ENCODE peak calls at places on chromosome 16, in four cellular contexts. One of them, this sample, is unnamed. For H3K4me1, the result is how much of the 10 kb centered on the place peaks cover.

GRCh38 chr16:14401839-14402115 is 228.3 kb downstream of the PARN start:
- DNase-seq in mucosa of descending colon: no peak
- DNase-seq in heart right ventricle: no peak
- DNase-seq in ascending aorta: peak
- DNase-seq in this sample: no peak

GRCh38 chr16:15034266-15035162 is 21.4 kb downstream of the NTAN1 start:
- DNase-seq in mucosa of descending colon: no peak
- DNase-seq in heart right ventricle: no peak
- DNase-seq in ascending aorta: no peak
- DNase-seq in this sample: no peak

GRCh38 chr16:23072084-23072599 is 77.1 kb downstream of the USP31 start:
- DNase-seq in mucosa of descending colon: peak
- DNase-seq in heart right ventricle: peak
- DNase-seq in ascending aorta: peak
- DNase-seq in this sample: no peak

GRCh38 chr16:23072769-23073549 is 76.3 kb downstream of the USP31 start:
- DNase-seq in mucosa of descending colon: no peak
- DNase-seq in heart right ventricle: no peak
- DNase-seq in ascending aorta: no peak
- DNase-seq in this sample: no peak

GRCh38 chr16:81493755-81494433 is 49.3 kb downstream of the CMIP start:
- DNase-seq in mucosa of descending colon: peak
- DNase-seq in heart right ventricle: no peak
- DNase-seq in ascending aorta: no peak
- DNase-seq in this sample: no peak

GRCh38 chr16:54062361-54063346 is 223.9 kb downstream of the IRX3 start:
- DNase-seq in mucosa of descending colon: no peak
- DNase-seq in heart right ventricle: peak
- DNase-seq in ascending aorta: no peak
- DNase-seq in this sample: no peak

GRCh38 chr16:70433456-70434103 is 5.3 kb downstream of the ST3GAL2 start:
- DNase-seq in mucosa of descending colon: no peak
- DNase-seq in heart right ventricle: peak
- DNase-seq in ascending aorta: peak
- DNase-seq in this sample: no peak

GRCh38 chr16:3645108-3645503 is 9.4 kb upstream of the DNASE1 start:
- DNase-seq in mucosa of descending colon: no peak
- DNase-seq in heart right ventricle: no peak
- DNase-seq in ascending aorta: no peak
- DNase-seq in this sample: no peak

GRCh38 chr16:50270510-50271147 is 4.3 kb downstream of the ADCY7 start:
- DNase-seq in mucosa of descending colon: peak
- DNase-seq in heart right ventricle: no peak
- DNase-seq in ascending aorta: no peak
- DNase-seq in this sample: no peak

GRCh38 chr16:8958344-8958808 is 5.3 kb downstream of the USP7 start:
- DNase-seq in mucosa of descending colon: peak
- DNase-seq in heart right ventricle: no peak
- DNase-seq in ascending aorta: peak
- DNase-seq in this sample: no peak

GRCh38 chr16:71817690-71818089 is 9.1 kb upstream of the AP1G1 start:
- DNase-seq in mucosa of descending colon: no peak
- DNase-seq in heart right ventricle: no peak
- DNase-seq in ascending aorta: no peak
- DNase-seq in this sample: no peak

GRCh38 chr16:1610841-1611653 is 825 bp downstream of the IFT140 start:
- DNase-seq in mucosa of descending colon: no peak
- DNase-seq in heart right ventricle: no peak
- DNase-seq in ascending aorta: no peak
- DNase-seq in this sample: no peak

GRCh38 chr16:66740010-66740409 is 11.4 kb downstream of the DYNC1LI2 start:
- DNase-seq in mucosa of descending colon: no peak
- DNase-seq in heart right ventricle: no peak
- DNase-seq in ascending aorta: no peak
- DNase-seq in this sample: no peak

GRCh38 chr16:74607967-74608356 is 1.0 kb upstream of the GLG1 start:
- DNase-seq in mucosa of descending colon: no peak
- DNase-seq in heart right ventricle: no peak
- DNase-seq in ascending aorta: no peak
- DNase-seq in this sample: no peak

GRCh38 chr16:22029632-22030031 is 21.7 kb downstream of the MOSMO start:
- DNase-seq in mucosa of descending colon: no peak
- DNase-seq in heart right ventricle: no peak
- DNase-seq in ascending aorta: no peak
- DNase-seq in this sample: no peak

GRCh38 chr16:30444231-30445148 is 1.2 kb downstream of the SEPHS2 start:
- DNase-seq in mucosa of descending colon: no peak
- DNase-seq in heart right ventricle: no peak
- DNase-seq in ascending aorta: no peak
- DNase-seq in this sample: no peak

GRCh38 chr16:82034981-82035612 is at the start of gene HSD17B2:
- DNase-seq in mucosa of descending colon: peak
- DNase-seq in heart right ventricle: no peak
- DNase-seq in ascending aorta: no peak
- DNase-seq in this sample: no peak

GRCh38 chr16:77531741-77532140 is 96.9 kb upstream of the ADAMTS18 start:
- DNase-seq in mucosa of descending colon: no peak
- DNase-seq in heart right ventricle: no peak
- DNase-seq in ascending aorta: no peak
- DNase-seq in this sample: no peak

GRCh38 chr16:31348578-31348977 is 6.4 kb upstream of the ITGAX start:
- DNase-seq in mucosa of descending colon: no peak
- DNase-seq in heart right ventricle: no peak
- DNase-seq in ascending aorta: no peak
- DNase-seq in this sample: no peak

GRCh38 chr16:15736529-15736928 is 86.5 kb downstream of the NDE1 start:
- DNase-seq in mucosa of descending colon: no peak
- DNase-seq in heart right ventricle: no peak
- DNase-seq in ascending aorta: no peak
- DNase-seq in this sample: no peak

GRCh38 chr16:55672471-55672870 is 16.7 kb downstream of the SLC6A2 start:
- DNase-seq in mucosa of descending colon: no peak
- DNase-seq in heart right ventricle: peak
- DNase-seq in ascending aorta: no peak
- DNase-seq in this sample: no peak

GRCh38 chr16:9797306-9797705 is 384.9 kb downstream of the GRIN2A start:
- DNase-seq in mucosa of descending colon: no peak
- DNase-seq in heart right ventricle: peak
- DNase-seq in ascending aorta: peak
- DNase-seq in this sample: no peak

GRCh38 chr16:72787130-72787518 is 260.8 kb downstream of the ZFHX3 start:
- DNase-seq in mucosa of descending colon: no peak
- DNase-seq in heart right ventricle: no peak
- DNase-seq in ascending aorta: no peak
- DNase-seq in this sample: no peak

DNA sequence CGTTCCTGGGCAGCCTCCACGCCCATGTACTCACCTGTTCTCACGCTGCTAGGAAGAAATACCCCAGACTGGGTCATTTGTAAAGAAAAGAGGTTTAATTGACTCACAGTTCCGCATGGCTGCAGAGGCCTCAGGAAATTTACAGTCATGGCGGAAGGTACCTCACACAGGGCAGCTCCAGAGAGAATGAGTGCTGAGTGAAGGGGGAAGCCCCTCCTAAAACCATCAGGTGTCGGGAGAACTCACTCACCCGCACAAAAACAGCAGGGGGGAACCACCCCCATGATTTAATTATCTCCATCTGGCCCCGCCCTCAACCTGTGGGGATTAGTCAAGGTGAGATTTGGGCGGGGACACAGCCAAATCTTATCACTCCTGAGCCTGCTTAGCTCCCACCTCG is 18.2 kb downstream of the RAB40C start:
- DNase-seq in mucosa of descending colon: no peak
- DNase-seq in heart right ventricle: no peak
- DNase-seq in ascending aorta: no peak
- DNase-seq in this sample: no peak
- H3K4me1 ChIP-seq in mucosa of descending colon: under half
- H3K4me1 ChIP-seq in heart right ventricle: under half
- H3K4me1 ChIP-seq in ascending aorta: under half
- H3K4me1 ChIP-seq in this sample: under half

DNA sequence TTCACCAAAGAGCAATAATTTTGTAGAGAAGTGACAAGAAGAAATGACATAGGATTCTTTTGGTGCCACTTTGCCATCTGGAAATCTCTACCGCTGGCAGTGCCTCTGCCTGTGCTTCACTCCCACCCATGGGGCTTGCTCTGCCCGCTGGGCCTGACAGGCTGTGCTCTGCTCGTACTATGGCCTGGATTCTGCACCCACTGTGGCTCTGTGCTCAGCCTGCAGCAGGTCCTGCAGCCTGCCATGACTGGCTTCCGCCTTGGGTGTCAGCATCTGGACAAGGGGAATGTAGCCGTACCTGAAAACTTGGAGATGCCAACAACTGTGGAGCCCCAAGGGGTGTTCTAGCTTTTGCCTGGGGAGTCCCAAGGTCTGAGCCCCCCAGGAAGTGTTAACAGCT is 792.3 kb downstream of the CDH8 start:
- DNase-seq in mucosa of descending colon: no peak
- DNase-seq in heart right ventricle: no peak
- DNase-seq in ascending aorta: no peak
- DNase-seq in this sample: no peak
- H3K4me1 ChIP-seq in mucosa of descending colon: under half
- H3K4me1 ChIP-seq in heart right ventricle: under half
- H3K4me1 ChIP-seq in ascending aorta: under half
- H3K4me1 ChIP-seq in this sample: under half

GRCh38 chr16:57283956-57284205 is 591 bp downstream of the PLLP start:
- DNase-seq in mucosa of descending colon: no peak
- DNase-seq in heart right ventricle: no peak
- DNase-seq in ascending aorta: no peak
- DNase-seq in this sample: no peak

GRCh38 chr16:57284206-57284951 is at the start of gene PLLP:
- DNase-seq in mucosa of descending colon: peak
- DNase-seq in heart right ventricle: no peak
- DNase-seq in ascending aorta: no peak
- DNase-seq in this sample: peak

GRCh38 chr16:57283214-57283955 is 1.1 kb downstream of the PLLP start:
- DNase-seq in mucosa of descending colon: no peak
- DNase-seq in heart right ventricle: no peak
- DNase-seq in ascending aorta: no peak
- DNase-seq in this sample: no peak

GRCh38 chr16:57281791-57282190 is 2.7 kb downstream of the PLLP start:
- DNase-seq in mucosa of descending colon: no peak
- DNase-seq in heart right ventricle: no peak
- DNase-seq in ascending aorta: no peak
- DNase-seq in this sample: no peak

GRCh38 chr16:57282510-57283213 is 1.8 kb downstream of the PLLP start:
- DNase-seq in mucosa of descending colon: no peak
- DNase-seq in heart right ventricle: no peak
- DNase-seq in ascending aorta: no peak
- DNase-seq in this sample: no peak
- H3K4me1 ChIP-seq in mucosa of descending colon: under half
- H3K4me1 ChIP-seq in heart right ventricle: under half
- H3K4me1 ChIP-seq in ascending aorta: under half
- H3K4me1 ChIP-seq in this sample: under half

GRCh38 chr16:85176541-85177447 is 64.5 kb upstream of the CIBAR2 start:
- DNase-seq in mucosa of descending colon: no peak
- DNase-seq in heart right ventricle: no peak
- DNase-seq in ascending aorta: no peak
- DNase-seq in this sample: no peak
- H3K4me1 ChIP-seq in mucosa of descending colon: under half
- H3K4me1 ChIP-seq in heart right ventricle: half or more
- H3K4me1 ChIP-seq in ascending aorta: under half
- H3K4me1 ChIP-seq in this sample: under half

GRCh38 chr16:89489040-89489721 is 1.2 kb downstream of the ANKRD11 start:
- DNase-seq in mucosa of descending colon: peak
- DNase-seq in heart right ventricle: peak
- DNase-seq in ascending aorta: peak
- DNase-seq in this sample: peak

GRCh38 chr16:89484923-89485679 is 5.3 kb downstream of the ANKRD11 start:
- DNase-seq in mucosa of descending colon: peak
- DNase-seq in heart right ventricle: no peak
- DNase-seq in ascending aorta: no peak
- DNase-seq in this sample: peak

GRCh38 chr16:89484088-89484501 is 6.3 kb downstream of the ANKRD11 start:
- DNase-seq in mucosa of descending colon: no peak
- DNase-seq in heart right ventricle: no peak
- DNase-seq in ascending aorta: no peak
- DNase-seq in this sample: no peak

GRCh38 chr16:89482824-89483220 is 7.5 kb downstream of the ANKRD11 start:
- DNase-seq in mucosa of descending colon: peak
- DNase-seq in heart right ventricle: no peak
- DNase-seq in ascending aorta: no peak
- DNase-seq in this sample: no peak

GRCh38 chr16:89485701-89486246 is 4.6 kb downstream of the ANKRD11 start:
- DNase-seq in mucosa of descending colon: no peak
- DNase-seq in heart right ventricle: no peak
- DNase-seq in ascending aorta: no peak
- DNase-seq in this sample: no peak
- H3K4me1 ChIP-seq in mucosa of descending colon: half or more
- H3K4me1 ChIP-seq in heart right ventricle: half or more
- H3K4me1 ChIP-seq in ascending aorta: under half
- H3K4me1 ChIP-seq in this sample: half or more

DNA sequence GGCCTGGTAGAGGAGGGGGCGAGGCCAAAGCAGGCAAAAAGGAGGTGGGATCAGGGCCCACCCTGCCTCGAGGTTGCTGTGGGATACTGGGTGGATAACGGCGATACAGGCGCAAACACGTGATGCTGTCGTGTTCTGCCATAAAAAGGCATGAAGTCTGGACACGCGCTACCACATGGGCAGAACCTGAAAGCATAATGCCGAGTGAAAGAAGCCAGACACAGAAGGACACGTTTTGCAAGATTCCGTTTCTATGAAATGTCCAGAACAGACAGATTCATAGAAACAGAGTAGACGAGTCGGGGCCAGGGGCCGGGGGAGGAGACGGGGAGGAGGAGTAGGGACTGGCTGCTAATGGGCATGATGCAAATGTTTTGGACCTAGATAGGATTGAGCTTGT is 43.5 kb downstream of the ZDHHC7 start:
- DNase-seq in mucosa of descending colon: no peak
- DNase-seq in heart right ventricle: no peak
- DNase-seq in ascending aorta: no peak
- DNase-seq in this sample: no peak
- H3K4me1 ChIP-seq in mucosa of descending colon: under half
- H3K4me1 ChIP-seq in heart right ventricle: under half
- H3K4me1 ChIP-seq in ascending aorta: under half
- H3K4me1 ChIP-seq in this sample: under half

GRCh38 chr16:28211758-28212531 is at the start of gene XPO6:
- DNase-seq in mucosa of descending colon: peak
- DNase-seq in heart right ventricle: peak
- DNase-seq in ascending aorta: peak
- DNase-seq in this sample: peak
- H3K4me1 ChIP-seq in mucosa of descending colon: under half
- H3K4me1 ChIP-seq in heart right ventricle: under half
- H3K4me1 ChIP-seq in ascending aorta: under half
- H3K4me1 ChIP-seq in this sample: under half

GRCh38 chr16:67923414-67924127 is 8.1 kb downstream of the CTRL start:
- DNase-seq in mucosa of descending colon: no peak
- DNase-seq in heart right ventricle: no peak
- DNase-seq in ascending aorta: no peak
- DNase-seq in this sample: no peak

GRCh38 chr16:67926181-67926742 is 5.4 kb downstream of the CTRL start:
- DNase-seq in mucosa of descending colon: no peak
- DNase-seq in heart right ventricle: no peak
- DNase-seq in ascending aorta: peak
- DNase-seq in this sample: no peak

GRCh38 chr16:67922221-67922620 is 9.4 kb downstream of the CTRL start:
- DNase-seq in mucosa of descending colon: no peak
- DNase-seq in heart right ventricle: no peak
- DNase-seq in ascending aorta: no peak
- DNase-seq in this sample: no peak

GRCh38 chr16:67922740-67923139 is 8.9 kb downstream of the CTRL start:
- DNase-seq in mucosa of descending colon: no peak
- DNase-seq in heart right ventricle: no peak
- DNase-seq in ascending aorta: no peak
- DNase-seq in this sample: no peak

GRCh38 chr16:67924140-67924906 is 7.3 kb downstream of the CTRL start:
- DNase-seq in mucosa of descending colon: no peak
- DNase-seq in heart right ventricle: no peak
- DNase-seq in ascending aorta: no peak
- DNase-seq in this sample: peak
- H3K4me1 ChIP-seq in mucosa of descending colon: under half
- H3K4me1 ChIP-seq in heart right ventricle: half or more
- H3K4me1 ChIP-seq in ascending aorta: under half
- H3K4me1 ChIP-seq in this sample: under half

This sample was measured in CD8-positive, alpha-beta T cell.